ENCODE peak calls at places on chromosomes 11 and 22, in seven cellular contexts. K is neural progenitor cell, E is Panc1, D is heart right ventricle, W is Peyer's patch, Q is esophagus squamous epithelium, L is adrenal gland. F is an unnamed sample.
A peak's percentile ranks its signal among the peaks of the same experiment; 100 is the strongest.

GRCh38 chr22:43974028-43974545 is 18.8 kb downstream of the SAMM50 start:
- DNase-seq in K (no peak), D (no peak), L (no peak), W (no peak), E (no peak), Q (no peak), F (no peak)

GRCh38 chr11:35042265-35042664 is 96.7 kb upstream of the CD44 start:
- DNase-seq in Q (no peak), W (no peak), D (no peak), K (no peak), L (no peak), E (no peak), F (no peak)

GRCh38 chr22:38222797-38223119 is 21.0 kb downstream of the MAFF start:
- DNase-seq in E (no peak), K (no peak), Q (no peak), W (no peak), D (no peak), L (no peak), F (no peak)

GRCh38 chr11:16981651-16982194 is 32.5 kb downstream of the PLEKHA7 start:
- DNase-seq in W (no peak), E (no peak), D (no peak), Q (no peak), K (peak; percentile 77), L (peak; percentile 54), F (no peak)

GRCh38 chr22:29004647-29005371 is 56.8 kb downstream of the C22orf31 start:
- DNase-seq in L (peak; percentile 84), K (peak; percentile 94), E (no peak), W (peak; percentile 66), Q (no peak), D (peak; percentile 20), F (peak; percentile 48)

GRCh38 chr11:32366671-32367070 is 68.7 kb downstream of the WT1 start:
- DNase-seq in D (no peak), E (no peak), W (no peak), K (no peak), Q (no peak), L (no peak), F (no peak)

GRCh38 chr11:65376138-65376713 is 6.2 kb downstream of the SLC25A45 start:
- DNase-seq in D (no peak), E (no peak), W (no peak), L (no peak), Q (no peak), K (no peak), F (no peak)

GRCh38 chr11:10941429-10941828 is 83.6 kb upstream of the ZBED5 start:
- DNase-seq in D (no peak), Q (no peak), K (no peak), L (no peak), W (no peak), E (no peak), F (no peak)

GRCh38 chr22:37552560-37553163 is 7.6 kb upstream of the CDC42EP1 start:
- DNase-seq in L (peak; percentile 73), E (no peak), Q (no peak), D (peak; percentile 82), K (peak; percentile 94), W (no peak), F (peak; percentile 87)

GRCh38 chr11:29317669-29318068 is 699.2 kb downstream of the KCNA4 start:
- DNase-seq in K (no peak), W (no peak), D (no peak), E (no peak), Q (no peak), L (no peak), F (no peak)

GRCh38 chr22:40626826-40627225 is 9.7 kb downstream of the MRTFA start:
- DNase-seq in L (no peak), Q (no peak), D (no peak), K (no peak), W (no peak), E (no peak), F (no peak)

GRCh38 chr11:126547161-126547560 is 191.7 kb downstream of the ST3GAL4 start:
- DNase-seq in L (no peak), D (no peak), W (no peak), Q (no peak), K (no peak), E (no peak), F (no peak)

GRCh38 chr22:26617251-26618199 is at the start of gene CRYBB1:
- DNase-seq in E (no peak), L (no peak), Q (no peak), D (peak; percentile 12), W (no peak), K (peak; percentile 87), F (peak; percentile 38)

GRCh38 chr11:18633256-18634139 is 644 bp downstream of the SPTY2D1 start:
- DNase-seq in E (no peak), K (no peak), W (no peak), D (peak; percentile 10), Q (no peak), L (no peak), F (no peak)

GRCh38 chr11:100776212-100776896 is 89.3 kb downstream of the ARHGAP42 start:
- DNase-seq in W (no peak), E (peak; percentile 89), K (no peak), D (no peak), Q (no peak), L (no peak), F (no peak)

GRCh38 chr22:32106930-32107329 is 52.2 kb downstream of the C22orf42 start:
- DNase-seq in Q (no peak), D (no peak), W (no peak), E (no peak), L (no peak), K (peak; percentile 69), F (no peak)

GRCh38 chr22:43819691-43820670 is 7.9 kb upstream of the EFCAB6 start:
- DNase-seq in Q (no peak), L (peak; percentile 10), W (no peak), D (no peak), K (no peak), E (no peak), F (no peak)

DNA sequence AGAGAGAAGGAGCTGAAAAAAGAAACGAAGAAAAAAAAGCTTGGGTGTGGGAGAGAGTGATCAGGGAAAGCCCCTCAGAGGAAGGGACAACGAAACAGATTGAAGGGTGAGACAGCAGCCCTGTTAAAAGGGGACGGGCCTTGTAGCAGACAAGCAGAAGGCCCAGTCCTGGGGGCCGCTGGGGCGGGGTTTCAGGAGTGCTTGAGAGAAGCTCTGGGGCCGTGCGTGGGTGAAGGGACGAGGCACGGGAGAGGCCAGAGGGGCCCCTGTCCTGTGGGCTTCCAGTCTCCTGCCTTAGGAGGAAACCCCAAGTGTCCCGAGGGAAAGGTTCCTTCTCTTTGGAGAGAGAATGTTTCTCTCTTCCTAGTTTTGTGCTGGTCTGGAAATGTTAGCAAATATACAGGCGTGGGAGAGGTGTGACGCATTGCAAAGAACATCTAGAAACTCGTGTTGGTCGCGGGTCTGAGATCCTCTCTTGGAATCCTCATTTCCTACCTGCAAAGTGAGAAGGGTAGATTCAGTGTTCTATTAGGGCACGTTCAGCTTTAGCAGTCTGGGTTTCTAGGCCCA is 28.6 kb downstream of the ADAMTS15 start:
- DNase-seq in Q (no peak), W (no peak), L (no peak), K (no peak), D (no peak), E (no peak), F (no peak)
- TF ChIP-seq CTCF in Q (no peak), W (no peak), L (no peak), K (no peak), D (no peak), E (no peak), F (no peak)

GRCh38 chr11:90344546-90344945 is 121.7 kb upstream of the CHORDC1 start:
- DNase-seq in W (no peak), E (no peak), K (no peak), Q (no peak), D (no peak), L (no peak), F (no peak)

DNA sequence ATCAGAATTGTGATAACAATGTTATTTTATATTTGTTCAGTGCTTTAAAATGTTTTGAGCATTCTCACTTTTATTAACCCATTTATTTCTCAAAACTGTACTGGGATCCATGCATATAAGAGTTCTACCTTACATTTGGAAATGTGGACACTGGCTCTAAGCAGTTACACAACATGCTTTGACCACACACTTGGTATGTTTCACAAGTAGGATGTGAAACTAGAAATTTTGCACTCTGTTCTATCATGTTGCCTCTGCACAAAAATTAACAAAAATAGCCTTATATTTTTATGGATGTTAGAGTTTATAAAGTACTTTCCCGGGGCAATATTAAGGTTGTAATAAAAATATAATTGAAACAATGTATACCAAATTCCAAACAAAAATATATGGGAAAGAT is 126.9 kb upstream of the CHORDC1 start:
- DNase-seq in K (no peak), D (no peak), Q (no peak), W (no peak), E (no peak), L (no peak), F (no peak)
- H3K27ac ChIP-seq in K (no peak overlapping the region), D (no peak overlapping the region), Q (no peak overlapping the region), W (no peak overlapping the region), E (no peak overlapping the region), L (no peak overlapping the region), F (no peak overlapping the region)

DNA sequence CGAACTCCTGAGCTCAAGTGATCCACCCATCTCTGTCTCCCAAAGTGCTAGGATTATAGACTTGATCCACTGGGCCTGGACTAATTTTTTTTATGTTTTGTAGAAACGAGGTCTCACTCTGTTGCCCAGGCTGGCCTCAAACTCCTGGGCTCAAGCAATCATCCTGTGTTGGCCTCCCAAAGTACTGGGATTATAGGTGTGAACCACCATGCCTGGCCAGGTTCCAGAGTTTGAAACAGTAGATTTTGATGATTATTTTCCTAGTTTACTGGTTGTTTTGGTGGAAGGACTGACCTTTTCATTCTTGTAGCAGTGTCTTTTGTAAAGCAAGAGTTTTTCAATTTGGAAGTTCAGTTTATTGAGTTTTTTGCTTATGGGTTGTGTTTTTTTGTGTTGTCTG is 15.0 kb downstream of the CABIN1 start:
- DNase-seq in D (no peak), Q (no peak), E (no peak), L (no peak), W (no peak), K (no peak), F (no peak)
- H3K4me1 ChIP-seq in D (peaks cover 9% of the 10 kb centered on the region), Q (no peaks in the 10 kb centered on the region), E (no peaks in the 10 kb centered on the region), L (peaks cover 26% of the 10 kb centered on the region), W (no peaks in the 10 kb centered on the region), K (no peaks in the 10 kb centered on the region), F (no peaks in the 10 kb centered on the region)

DNA sequence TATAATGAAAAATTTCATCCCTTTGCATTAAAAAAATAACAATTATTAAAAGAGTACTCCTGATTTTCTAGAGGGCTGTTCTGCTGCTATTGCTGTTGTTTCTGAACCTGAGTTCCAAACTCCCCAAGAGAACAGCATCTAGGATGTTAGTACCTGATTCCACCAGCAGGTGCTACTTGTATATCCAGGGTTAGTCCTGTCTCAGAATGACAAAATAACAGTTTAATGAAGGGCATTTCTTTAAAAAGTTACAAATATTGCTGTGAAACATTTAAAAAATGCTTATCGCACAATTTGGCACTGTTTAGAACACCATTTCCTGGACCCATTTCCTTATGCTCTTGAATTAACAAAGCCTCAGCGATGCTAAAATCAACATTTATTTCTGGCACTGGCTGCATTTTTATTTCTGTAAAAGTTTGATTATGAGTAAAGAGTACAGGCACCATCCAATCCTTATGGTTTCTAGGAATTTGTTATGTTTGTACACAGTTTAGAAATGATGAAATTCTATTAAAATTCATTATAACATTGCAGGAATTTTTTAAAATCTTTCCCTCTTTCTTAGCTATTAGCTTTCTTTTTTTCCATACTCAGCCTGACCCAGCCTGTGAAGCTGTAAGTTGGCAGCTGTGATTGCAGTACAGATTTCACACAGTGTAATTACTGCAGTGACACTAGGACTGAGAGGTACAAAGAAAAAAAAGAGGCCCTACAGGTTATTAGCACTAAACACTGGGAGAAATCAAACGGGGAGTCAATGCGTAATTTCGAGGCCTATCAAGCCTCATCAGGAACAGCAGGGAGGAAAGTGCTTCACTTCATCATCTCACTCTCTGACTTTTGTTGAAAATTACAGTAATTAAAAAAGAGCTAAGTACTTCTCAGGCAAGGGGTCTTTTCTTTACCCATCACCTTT is 208.8 kb downstream of the DCDC1 start:
- DNase-seq in W (no peak), Q (no peak), K (peak; percentile 58), E (no peak), L (no peak), D (no peak), F (no peak)
- TF ChIP-seq CTCF in W (no peak), Q (no peak), K (peak; percentile 67), E (peak; percentile 38), L (no peak), D (peak; percentile 33), F (peak; percentile 31)

GRCh38 chr22:22406445-22406844 is 102.1 kb downstream of the ZNF280B start:
- DNase-seq in W (no peak), K (no peak), E (no peak), L (no peak), Q (no peak), D (no peak), F (no peak)
- H3K27ac ChIP-seq in W (no peak overlapping the region), K (no peak overlapping the region), E (no peak overlapping the region), L (no peak overlapping the region), Q (no peak overlapping the region), D (no peak overlapping the region), F (no peak overlapping the region)